ENCODE peak calls at places on chromosomes 5 and 9, in eight cellular contexts. B, A, O, U, R, K, N and D are unnamed samples. For H3K9me3, the result is how much of the 10 kb centered on the place peaks cover.

GRCh38 chr5:151483176-151483575 is 35.8 kb downstream of the SLC36A1 start:
- DNase-seq in A (no peak), R (no peak), U (no peak), N (peak), B (peak), K (peak), O (peak), D (no peak)

GRCh38 chr9:91211414-91211813 is 150.3 kb downstream of the AUH start:
- DNase-seq in O (no peak), N (no peak), B (no peak), A (no peak), U (no peak), R (no peak), K (no peak), D (no peak)

GRCh38 chr5:80054682-80055081 is 19.5 kb downstream of the THBS4 start:
- DNase-seq in U (peak), N (peak), R (no peak), O (no peak), K (no peak), A (no peak), B (no peak), D (peak)

GRCh38 chr9:14212116-14212515 is 101.8 kb downstream of the NFIB start:
- DNase-seq in R (no peak), A (no peak), B (no peak), N (peak), K (peak), U (peak), O (peak), D (peak)

GRCh38 chr5:36422957-36423356 is 121.3 kb upstream of the RANBP3L start:
- DNase-seq in A (no peak), N (no peak), O (no peak), B (no peak), K (no peak), U (peak), R (no peak), D (peak)

GRCh38 chr5:89582768-89583339 is 699.9 kb upstream of the MEF2C start:
- DNase-seq in K (peak), O (no peak), R (peak), B (no peak), U (peak), N (no peak), A (no peak), D (peak)

GRCh38 chr5:18483386-18483785 is 849.1 kb downstream of the TAF11L14 start:
- DNase-seq in R (no peak), A (no peak), B (no peak), N (no peak), K (no peak), U (peak), O (no peak), D (peak)

GRCh38 chr5:83547889-83548288 is 76.3 kb downstream of the VCAN start:
- DNase-seq in U (no peak), K (no peak), R (no peak), B (no peak), A (no peak), O (no peak), N (no peak), D (no peak)

GRCh38 chr9:129995409-129996160 is 47.4 kb downstream of the FNBP1 start:
- DNase-seq in U (peak), B (no peak), O (peak), A (no peak), K (peak), N (peak), R (no peak), D (peak)

GRCh38 chr5:157594675-157595074 is 19.1 kb upstream of the ADAM19 start:
- DNase-seq in U (no peak), R (no peak), B (no peak), K (no peak), O (no peak), A (no peak), N (no peak), D (no peak)
- H3K9ac ChIP-seq in U (no peak), R (no peak), B (no peak), K (no peak), O (no peak), A (no peak), N (no peak), D (no peak)

GRCh38 chr5:167228134-167228533 is 1063.3 kb upstream of the WWC1 start:
- DNase-seq in U (no peak), B (no peak), A (no peak), O (no peak), K (no peak), N (no peak), R (no peak), D (no peak)

GRCh38 chr5:167233507-167233906 is 1057.9 kb upstream of the WWC1 start:
- DNase-seq in K (peak), B (no peak), R (no peak), N (peak), A (no peak), O (no peak), U (no peak), D (peak)

GRCh38 chr5:167229751-167230150 is 1061.7 kb upstream of the WWC1 start:
- DNase-seq in K (no peak), B (no peak), R (no peak), N (no peak), A (no peak), U (peak), O (no peak), D (no peak)

GRCh38 chr5:167232675-167233074 is 1058.8 kb upstream of the WWC1 start:
- DNase-seq in O (no peak), N (no peak), U (no peak), B (no peak), A (no peak), K (peak), R (no peak), D (no peak)

GRCh38 chr5:167230414-167230813 is 1061.0 kb upstream of the WWC1 start:
- DNase-seq in K (no peak), B (no peak), N (no peak), R (no peak), A (no peak), U (no peak), O (no peak), D (no peak)
- H3K9me3 ChIP-seq in K (under half), B (under half), N (under half), R (under half), A (under half), U (under half), O (under half), D (under half)

DNA sequence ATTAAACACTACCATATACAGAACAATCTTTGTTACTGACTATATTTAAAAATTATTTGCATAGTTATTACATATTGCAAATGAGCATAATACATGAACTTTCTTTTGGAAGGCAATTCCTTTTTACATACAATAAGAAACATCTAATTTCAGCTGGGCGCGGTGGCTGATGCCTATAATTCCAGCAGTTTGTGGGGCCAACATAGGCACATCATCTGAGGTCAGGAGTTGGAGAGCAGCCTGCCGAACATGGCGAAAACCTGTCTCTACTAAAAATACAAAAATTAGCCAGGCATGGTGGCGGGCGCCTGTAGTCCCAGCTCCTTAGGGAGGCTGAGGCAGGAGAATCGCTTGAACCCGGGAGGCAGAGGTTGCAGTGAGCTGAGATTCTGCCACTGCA is 36.4 kb upstream of the SIMC1 start:
- DNase-seq in A (no peak), O (no peak), B (no peak), N (no peak), K (no peak), R (no peak), U (no peak), D (no peak)
- H3K4me3 ChIP-seq in A (no peak), O (no peak), B (no peak), N (no peak), K (no peak), R (no peak), U (no peak), D (no peak)

GRCh38 chr5:120151825-120152224 is 312.3 kb upstream of the PRR16 start:
- DNase-seq in K (no peak), A (no peak), O (no peak), U (no peak), R (no peak), B (no peak), N (no peak), D (no peak)
- H3K9ac ChIP-seq in K (no peak), A (no peak), O (peak), U (no peak), R (no peak), B (no peak), N (peak), D (peak)

GRCh38 chr9:79603222-79603925 is 31.6 kb downstream of the TLE4 start:
- DNase-seq in N (no peak), U (no peak), B (no peak), A (no peak), R (no peak), O (no peak), K (no peak), D (peak)
- H3K9me3 ChIP-seq in N (under half), U (under half), B (under half), A (under half), R (under half), O (under half), K (under half), D (under half)

GRCh38 chr9:89000973-89001916 is 10.0 kb downstream of the S1PR3 start:
- DNase-seq in K (peak), U (peak), B (peak), N (peak), A (peak), O (peak), R (peak), D (peak)
- H3K4me3 ChIP-seq in K (no peak), U (no peak), B (no peak), N (no peak), A (no peak), O (peak), R (peak), D (no peak)

GRCh38 chr5:58456486-58456885 is 3.4 kb downstream of the PLK2 start:
- DNase-seq in N (no peak), B (no peak), U (no peak), A (no peak), O (no peak), R (no peak), K (no peak), D (no peak)
- H3K9ac ChIP-seq in N (no peak), B (no peak), U (peak), A (no peak), O (peak), R (no peak), K (no peak), D (peak)

GRCh38 chr9:2439957-2440356 is 181.6 kb upstream of the VLDLR start:
- DNase-seq in A (no peak), B (no peak), U (no peak), N (no peak), O (no peak), K (no peak), R (no peak), D (no peak)
- H3K9me3 ChIP-seq in A (under half), B (under half), U (under half), N (under half), O (under half), K (under half), R (under half), D (under half)